ENCODE peak calls at places on chromosome X, in eight cellular contexts. L is GM12878, E is GM23338, H is Panc1, Q is K562, T is breast epithelium, N is GM12891, X is SK-N-SH. I is an unnamed sample.

GRCh38 chrX:100207331-100208024 is 202.6 kb downstream of the PCDH19 start:
- DNase-seq in L (no peak), E (no peak), H (no peak), Q (no peak), T (no peak), N (no peak), X (no peak), I (no peak)

GRCh38 chrX:8724176-8724757 is 7.7 kb downstream of the ANOS1 start:
- DNase-seq in L (no peak), E (peak), H (no peak), Q (peak), T (no peak), N (no peak), X (peak), I (no peak)

GRCh38 chrX:97602465-97603258 is 719.0 kb downstream of the RPA4 start:
- DNase-seq in L (no peak), E (no peak), H (no peak), Q (no peak), T (no peak), N (no peak), X (no peak), I (no peak)

GRCh38 chrX:49162620-49163019 is at the start of gene MAGIX:
- DNase-seq in L (no peak), E (peak), H (no peak), Q (no peak), T (no peak), N (no peak), X (no peak), I (no peak)

GRCh38 chrX:23832750-23833149 is 49.8 kb downstream of the SAT1 start:
- DNase-seq in L (no peak), E (no peak), H (no peak), Q (no peak), T (no peak), N (no peak), X (no peak), I (no peak)

GRCh38 chrX:10465254-10465653 is 155.1 kb downstream of the MID1 start:
- DNase-seq in L (no peak), E (no peak), H (no peak), Q (no peak), T (no peak), N (no peak), X (no peak), I (no peak)

GRCh38 chrX:38929966-38930421 is 128.7 kb downstream of the MID1IP1 start:
- DNase-seq in L (no peak), E (no peak), H (no peak), Q (peak), T (no peak), N (no peak), X (no peak), I (peak)

GRCh38 chrX:73215263-73215662 is 612 bp upstream of the NAP1L2 start:
- DNase-seq in L (no peak), E (peak), H (no peak), Q (no peak), T (no peak), N (no peak), X (no peak), I (no peak)

GRCh38 chrX:81202413-81202794 is 502 bp downstream of the SH3BGRL start:
- DNase-seq in L (no peak), E (no peak), H (no peak), Q (no peak), T (no peak), N (no peak), X (no peak), I (no peak)

GRCh38 chrX:29662759-29663503 is 552.4 kb upstream of the MAGEB2 start:
- DNase-seq in L (peak), E (no peak), H (peak), Q (no peak), T (no peak), N (no peak), X (no peak), I (no peak)

GRCh38 chrX:20350598-20350997 is 83.9 kb upstream of the RPS6KA3 start:
- DNase-seq in L (no peak), E (no peak), H (no peak), Q (no peak), T (no peak), N (no peak), X (no peak), I (no peak)

GRCh38 chrX:39755152-39756032 is 342.4 kb downstream of the BCOR start:
- DNase-seq in L (no peak), E (no peak), H (no peak), Q (peak), T (peak), N (no peak), X (peak), I (peak)

GRCh38 chrX:152817082-152817744 is 13.3 kb downstream of the CETN2 start:
- DNase-seq in L (no peak), E (peak), H (no peak), Q (peak), T (no peak), N (no peak), X (peak), I (no peak)

GRCh38 chrX:117743469-117744251 is 372.9 kb downstream of the KLHL13 start:
- DNase-seq in L (no peak), E (peak), H (no peak), Q (no peak), T (no peak), N (no peak), X (peak), I (no peak)

GRCh38 chrX:11193035-11193469 is 81.9 kb downstream of the HCCS start:
- DNase-seq in L (no peak), E (no peak), H (no peak), Q (no peak), T (no peak), N (no peak), X (no peak), I (no peak)

GRCh38 chrX:356385-357034 is 30.2 kb downstream of the PPP2R3B start:
- DNase-seq in L (no peak), E (no peak), H (no peak), Q (no peak), T (no peak), N (no peak), X (no peak), I (no peak)

GRCh38 chrX:103248553-103248952 is 6.4 kb downstream of the TCEAL8 start:
- DNase-seq in L (no peak), E (peak), H (no peak), Q (peak), T (no peak), N (no peak), X (peak), I (no peak)

GRCh38 chrX:69503228-69503834 is 795 bp upstream of the NALF2 start:
- DNase-seq in L (no peak), E (peak), H (no peak), Q (no peak), T (no peak), N (no peak), X (peak), I (no peak)

GRCh38 chrX:2819345-2820130 is 9.2 kb upstream of the GYG2 start:
- DNase-seq in L (no peak), E (no peak), H (no peak), Q (peak), T (no peak), N (no peak), X (peak), I (no peak)

GRCh38 chrX:9899640-9900075 is 67.5 kb upstream of the CLDN34 start:
- DNase-seq in L (no peak), E (no peak), H (no peak), Q (no peak), T (no peak), N (no peak), X (no peak), I (peak)

GRCh38 chrX:134929813-134930212 is 61.0 kb upstream of the SMIM10 start:
- DNase-seq in L (no peak), E (no peak), H (no peak), Q (peak), T (no peak), N (no peak), X (no peak), I (no peak)
- TF ChIP-seq POLR2AphosphoS5 in L (no peak), E (no peak), H (no peak), Q (no peak), T (no peak), N (no peak), X (no peak), I (no peak)

GRCh38 chrX:21911481-21911880 is 29.0 kb upstream of the SMS start:
- DNase-seq in L (no peak), E (no peak), H (no peak), Q (no peak), T (no peak), N (no peak), X (no peak), I (no peak)

GRCh38 chrX:21907250-21907649 is 33.3 kb upstream of the SMS start:
- DNase-seq in L (no peak), E (no peak), H (no peak), Q (no peak), T (no peak), N (no peak), X (no peak), I (no peak)

GRCh38 chrX:21912220-21912619 is 28.3 kb upstream of the SMS start:
- DNase-seq in L (no peak), E (no peak), H (no peak), Q (no peak), T (no peak), N (no peak), X (no peak), I (no peak)

GRCh38 chrX:21912989-21913388 is 27.5 kb upstream of the SMS start:
- DNase-seq in L (no peak), E (no peak), H (no peak), Q (no peak), T (no peak), N (no peak), X (no peak), I (no peak)
- TF ChIP-seq POLR2AphosphoS5 in L (no peak), E (no peak), H (no peak), Q (no peak), T (no peak), N (no peak), X (no peak), I (no peak)

DNA sequence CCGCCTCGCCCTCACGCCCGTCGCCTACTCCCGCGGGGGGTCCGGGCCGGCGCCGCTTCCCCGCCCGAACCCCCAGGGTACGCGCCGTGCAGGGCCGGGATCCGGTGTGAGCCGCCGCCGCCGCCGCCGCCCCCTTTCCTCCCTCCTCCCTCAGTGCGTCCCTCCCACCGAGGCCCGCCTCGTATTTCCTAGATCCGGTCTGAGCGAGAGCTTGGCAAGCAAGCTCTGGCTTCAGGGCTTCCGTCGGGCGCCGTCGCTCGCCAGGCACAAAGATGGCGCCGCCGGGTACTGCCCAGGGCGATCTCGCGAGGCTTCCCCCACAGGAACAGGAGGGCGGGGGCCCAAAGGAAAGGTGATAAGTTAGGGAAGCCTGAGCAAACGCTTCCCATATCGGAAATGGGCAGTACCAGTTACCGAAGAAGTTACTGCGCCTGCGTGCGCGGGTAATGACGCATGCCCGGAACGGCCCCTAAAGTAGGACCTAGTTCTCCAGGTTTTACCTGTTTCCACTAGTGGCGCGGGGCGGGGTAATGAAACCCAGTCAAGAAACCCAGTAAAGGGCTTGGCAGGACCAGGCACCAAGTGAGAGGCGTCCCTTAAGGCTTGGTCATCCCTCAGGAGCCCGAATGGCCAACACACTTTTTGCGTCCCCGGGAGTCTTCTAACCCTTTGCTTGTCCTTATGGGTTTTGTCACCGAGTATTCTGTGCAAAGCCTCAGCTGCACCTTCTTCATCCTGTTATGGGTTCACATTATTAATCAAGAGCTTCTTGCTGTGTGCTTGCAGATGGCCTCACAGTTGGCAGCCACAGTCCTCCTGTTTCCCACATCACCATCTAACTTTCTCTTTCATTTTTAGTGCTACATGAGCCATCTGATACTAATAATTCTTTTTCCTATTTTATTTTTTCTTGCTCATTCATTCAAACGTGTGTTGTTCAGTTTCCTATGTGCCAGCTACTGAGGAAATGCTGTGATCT is at the start of gene TAB3:
- DNase-seq in L (peak), E (peak), H (peak), Q (peak), T (peak), N (peak), X (peak), I (peak)
- TF ChIP-seq POLR2AphosphoS5 in L (no peak), E (peak), H (no peak), Q (no peak), T (peak), N (no peak), X (no peak), I (peak)

DNA sequence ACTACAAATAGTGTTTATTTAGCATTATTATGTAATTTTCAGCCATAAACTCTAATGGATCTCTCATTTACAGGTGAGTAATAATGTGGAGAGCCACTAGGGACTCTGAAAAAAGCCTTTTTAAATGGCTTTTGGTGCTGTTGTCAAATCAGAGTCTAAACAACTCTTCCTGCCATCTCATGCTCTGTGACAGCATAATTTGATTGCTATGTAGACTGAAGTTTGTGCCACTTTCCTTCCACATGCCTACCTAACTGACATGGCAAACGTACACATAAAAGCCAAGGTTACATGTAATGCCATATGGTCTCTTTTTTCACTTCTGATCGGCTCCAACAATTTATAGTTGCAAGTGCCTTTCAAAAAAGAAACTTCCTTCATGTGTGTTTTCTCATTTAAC is 94.3 kb downstream of the SH2D1A start:
- DNase-seq in L (no peak), E (no peak), H (no peak), Q (no peak), T (no peak), N (no peak), X (no peak), I (no peak)
- TF ChIP-seq POLR2AphosphoS5 in L (no peak), E (no peak), H (no peak), Q (no peak), T (no peak), N (no peak), X (no peak), I (no peak)

GRCh38 chrX:15816886-15817285 is 26.6 kb downstream of the ZRSR2 start:
- DNase-seq in L (peak), E (peak), H (no peak), Q (no peak), T (no peak), N (no peak), X (peak), I (no peak)
- TF ChIP-seq POLR2AphosphoS5 in L (no peak), E (no peak), H (no peak), Q (no peak), T (no peak), N (no peak), X (no peak), I (no peak)

I was measured in sigmoid colon.